ENCODE peak calls at places on chromosomes 16 and 17, in five cellular contexts. I, H, A, Z and X are unnamed samples.
A peak's percentile ranks its signal among the peaks of the same experiment; 100 is the strongest.

GRCh38 chr16:89918453-89919347 is at the start of gene MC1R:
- DNase-seq in I (no peak), H (no peak), A (peak; percentile 62), Z (no peak), X (no peak)

GRCh38 chr16:2324296-2324859 is 16.1 kb downstream of the ABCA3 start:
- DNase-seq in I (no peak), H (peak; percentile 5), A (no peak), Z (no peak), X (no peak)

GRCh38 chr16:48559462-48560211 is 50.3 kb downstream of the N4BP1 start:
- DNase-seq in I (no peak), H (no peak), A (no peak), Z (no peak), X (no peak)

GRCh38 chr17:72931635-72932034 is 160.9 kb downstream of the SLC39A11 start:
- DNase-seq in I (no peak), H (no peak), A (no peak), Z (no peak), X (no peak)

GRCh38 chr16:57486858-57487834 is 853 bp upstream of the DOK4 start:
- DNase-seq in I (no peak), H (no peak), A (no peak), Z (no peak), X (no peak)

GRCh38 chr17:43829738-43830137 is 3.2 kb downstream of the MPP3 start:
- DNase-seq in I (no peak), H (no peak), A (no peak), Z (no peak), X (no peak)

GRCh38 chr17:82200743-82201497 is 11.7 kb downstream of the CCDC57 start:
- DNase-seq in I (no peak), H (no peak), A (no peak), Z (no peak), X (no peak)

GRCh38 chr17:21089145-21089544 is 37.6 kb upstream of the DHRS7B start:
- DNase-seq in I (no peak), H (no peak), A (no peak), Z (no peak), X (no peak)

GRCh38 chr16:9549487-9549886 is 458.0 kb downstream of the HAPSTR1 start:
- DNase-seq in I (no peak), H (no peak), A (no peak), Z (no peak), X (no peak)

GRCh38 chr17:142102-142661 is 4.8 kb downstream of the SCGB1C2 start:
- DNase-seq in I (no peak), H (no peak), A (no peak), Z (no peak), X (no peak)

GRCh38 chr17:65629234-65629690 is 67.8 kb upstream of the AXIN2 start:
- DNase-seq in I (no peak), H (no peak), A (no peak), Z (no peak), X (no peak)

GRCh38 chr17:79971651-79972050 is 64.0 kb downstream of the TBC1D16 start:
- DNase-seq in I (no peak), H (no peak), A (no peak), Z (no peak), X (no peak)

GRCh38 chr16:81480856-81481821 is 36.5 kb downstream of the CMIP start:
- DNase-seq in I (peak; percentile 49), H (peak; percentile 28), A (no peak), Z (no peak), X (no peak)

GRCh38 chr17:50356418-50356817 is 10.5 kb downstream of the XYLT2 start:
- DNase-seq in I (no peak), H (no peak), A (no peak), Z (no peak), X (no peak)

GRCh38 chr17:27452828-27453227 is 3.4 kb upstream of the KSR1 start:
- DNase-seq in I (no peak), H (no peak), A (no peak), Z (no peak), X (no peak)

GRCh38 chr17:51118330-51119195 is 2.1 kb downstream of the SPAG9 start:
- DNase-seq in I (no peak), H (no peak), A (no peak), Z (no peak), X (no peak)

GRCh38 chr16:85136705-85137322 is 24.5 kb upstream of the CIBAR2 start:
- DNase-seq in I (no peak), H (no peak), A (no peak), Z (no peak), X (no peak)

GRCh38 chr16:28616636-28617035 is 6.8 kb upstream of the SULT1A1 start:
- DNase-seq in I (no peak), H (no peak), A (no peak), Z (no peak), X (no peak)

GRCh38 chr17:15091825-15092224 is 173.3 kb downstream of the PMP22 start:
- DNase-seq in I (no peak), H (no peak), A (peak; percentile 37), Z (no peak), X (no peak)

GRCh38 chr17:3665834-3666233 is 2.5 kb downstream of the TAX1BP3 start:
- DNase-seq in I (no peak), H (no peak), A (no peak), Z (no peak), X (peak; percentile 34)

GRCh38 chr17:14201087-14201486 is 35.6 kb downstream of the CDRT15 start:
- DNase-seq in I (no peak), H (no peak), A (no peak), Z (no peak), X (no peak)

GRCh38 chr17:64200080-64201042 is 62.7 kb downstream of the TEX2 start:
- DNase-seq in I (no peak), H (peak; percentile 65), A (no peak), Z (no peak), X (no peak)

GRCh38 chr16:667780-668518 is at the start of gene RHOT2:
- DNase-seq in I (peak; percentile 76), H (peak; percentile 94), A (peak; percentile 98), Z (peak; percentile 50), X (peak; percentile 91)